ENCODE peak calls at places on chromosomes 3 and 15, in seven cellular contexts. One of them, this sample, is unnamed.

GRCh38 chr3:113312416-113312815 is 101.1 kb downstream of the BOC start:
- DNase-seq in cardiac fibroblast: no peak
- DNase-seq in CD4-positive, alpha-beta T cell: no peak
- DNase-seq in psoas muscle: no peak
- DNase-seq in kidney: no peak
- DNase-seq in lower lobe of right lung: no peak
- DNase-seq in IMR-90: no peak
- DNase-seq in this sample: no peak

GRCh38 chr15:29259233-29259632 is 10.4 kb downstream of the NSMCE3 start:
- DNase-seq in IMR-90: no peak
- DNase-seq in CD4-positive, alpha-beta T cell: no peak
- DNase-seq in kidney: no peak
- DNase-seq in lower lobe of right lung: no peak
- DNase-seq in cardiac fibroblast: no peak
- DNase-seq in psoas muscle: no peak
- DNase-seq in this sample: no peak

GRCh38 chr3:150227839-150228238 is 180.3 kb upstream of the TSC22D2 start:
- DNase-seq in cardiac fibroblast: peak; percentile 82
- DNase-seq in kidney: peak; percentile 43
- DNase-seq in psoas muscle: no peak
- DNase-seq in CD4-positive, alpha-beta T cell: no peak
- DNase-seq in lower lobe of right lung: no peak
- DNase-seq in IMR-90: peak; percentile 69
- DNase-seq in this sample: no peak

GRCh38 chr15:91953432-91953831 is 99.9 kb downstream of the SLCO3A1 start:
- DNase-seq in psoas muscle: no peak
- DNase-seq in CD4-positive, alpha-beta T cell: no peak
- DNase-seq in kidney: peak; percentile 75
- DNase-seq in IMR-90: no peak
- DNase-seq in lower lobe of right lung: no peak
- DNase-seq in cardiac fibroblast: no peak
- DNase-seq in this sample: no peak

GRCh38 chr15:57134877-57135276 is 216.4 kb downstream of the TCF12 start:
- DNase-seq in kidney: no peak
- DNase-seq in psoas muscle: no peak
- DNase-seq in lower lobe of right lung: no peak
- DNase-seq in cardiac fibroblast: peak; percentile 75
- DNase-seq in CD4-positive, alpha-beta T cell: no peak
- DNase-seq in IMR-90: no peak
- DNase-seq in this sample: no peak

GRCh38 chr15:68511073-68511991 is 67.5 kb upstream of the CORO2B start:
- DNase-seq in kidney: no peak
- DNase-seq in cardiac fibroblast: peak; percentile 97
- DNase-seq in psoas muscle: no peak
- DNase-seq in IMR-90: peak; percentile 57
- DNase-seq in lower lobe of right lung: no peak
- DNase-seq in CD4-positive, alpha-beta T cell: no peak
- DNase-seq in this sample: no peak

GRCh38 chr3:5304789-5305680 is 117.5 kb downstream of the EDEM1 start:
- DNase-seq in kidney: no peak
- DNase-seq in lower lobe of right lung: no peak
- DNase-seq in psoas muscle: no peak
- DNase-seq in cardiac fibroblast: peak; percentile 45
- DNase-seq in CD4-positive, alpha-beta T cell: no peak
- DNase-seq in IMR-90: peak; percentile 44
- DNase-seq in this sample: no peak

GRCh38 chr3:126431103-126431534 is 36.4 kb downstream of the CFAP100 start:
- DNase-seq in psoas muscle: no peak
- DNase-seq in cardiac fibroblast: no peak
- DNase-seq in IMR-90: no peak
- DNase-seq in lower lobe of right lung: no peak
- DNase-seq in kidney: no peak
- DNase-seq in CD4-positive, alpha-beta T cell: no peak
- DNase-seq in this sample: no peak

GRCh38 chr3:188756241-188756640 is 415.5 kb upstream of the TPRG1 start:
- DNase-seq in lower lobe of right lung: no peak
- DNase-seq in cardiac fibroblast: no peak
- DNase-seq in psoas muscle: no peak
- DNase-seq in IMR-90: no peak
- DNase-seq in CD4-positive, alpha-beta T cell: no peak
- DNase-seq in kidney: no peak
- DNase-seq in this sample: no peak

GRCh38 chr3:157453824-157454223 is 17.2 kb downstream of the PTX3 start:
- DNase-seq in cardiac fibroblast: no peak
- DNase-seq in IMR-90: no peak
- DNase-seq in CD4-positive, alpha-beta T cell: no peak
- DNase-seq in psoas muscle: no peak
- DNase-seq in kidney: no peak
- DNase-seq in lower lobe of right lung: no peak
- DNase-seq in this sample: no peak

GRCh38 chr3:58065700-58066167 is 57.5 kb downstream of the FLNB start:
- DNase-seq in CD4-positive, alpha-beta T cell: no peak
- DNase-seq in kidney: no peak
- DNase-seq in psoas muscle: no peak
- DNase-seq in lower lobe of right lung: no peak
- DNase-seq in cardiac fibroblast: no peak
- DNase-seq in IMR-90: no peak
- DNase-seq in this sample: no peak

GRCh38 chr3:119033393-119034255 is 1.0 kb downstream of the IGSF11 start:
- DNase-seq in kidney: no peak
- DNase-seq in lower lobe of right lung: no peak
- DNase-seq in CD4-positive, alpha-beta T cell: no peak
- DNase-seq in IMR-90: no peak
- DNase-seq in psoas muscle: no peak
- DNase-seq in cardiac fibroblast: no peak
- DNase-seq in this sample: no peak

GRCh38 chr3:156339491-156339890 is 215.4 kb downstream of the SSR3 start:
- DNase-seq in psoas muscle: no peak
- DNase-seq in lower lobe of right lung: no peak
- DNase-seq in IMR-90: no peak
- DNase-seq in CD4-positive, alpha-beta T cell: no peak
- DNase-seq in cardiac fibroblast: no peak
- DNase-seq in kidney: no peak
- DNase-seq in this sample: no peak

GRCh38 chr15:51401872-51402517 is 60.5 kb downstream of the GLDN start:
- DNase-seq in IMR-90: peak; percentile 26
- DNase-seq in cardiac fibroblast: peak; percentile 53
- DNase-seq in CD4-positive, alpha-beta T cell: no peak
- DNase-seq in lower lobe of right lung: peak; percentile 67
- DNase-seq in psoas muscle: no peak
- DNase-seq in kidney: no peak
- DNase-seq in this sample: no peak

GRCh38 chr3:126422571-126423091 is 27.9 kb downstream of the CFAP100 start:
- DNase-seq in psoas muscle: no peak
- DNase-seq in cardiac fibroblast: no peak
- DNase-seq in CD4-positive, alpha-beta T cell: no peak
- DNase-seq in kidney: no peak
- DNase-seq in IMR-90: no peak
- DNase-seq in lower lobe of right lung: peak; percentile 35
- DNase-seq in this sample: no peak

GRCh38 chr3:158791259-158791920 is 10.5 kb upstream of the MFSD1 start:
- DNase-seq in CD4-positive, alpha-beta T cell: no peak
- DNase-seq in cardiac fibroblast: peak; percentile 88
- DNase-seq in psoas muscle: no peak
- DNase-seq in lower lobe of right lung: no peak
- DNase-seq in IMR-90: peak; percentile 86
- DNase-seq in kidney: no peak
- DNase-seq in this sample: no peak

GRCh38 chr3:144665567-144666053 is 694.0 kb downstream of the DIPK2A start:
- DNase-seq in IMR-90: no peak
- DNase-seq in CD4-positive, alpha-beta T cell: no peak
- DNase-seq in lower lobe of right lung: no peak
- DNase-seq in kidney: peak; percentile 26
- DNase-seq in cardiac fibroblast: no peak
- DNase-seq in psoas muscle: no peak
- DNase-seq in this sample: no peak

GRCh38 chr15:92917606-92918407 is 17.7 kb downstream of the CHD2 start:
- DNase-seq in CD4-positive, alpha-beta T cell: peak; percentile 82
- DNase-seq in IMR-90: peak; percentile 93
- DNase-seq in psoas muscle: peak; percentile 94
- DNase-seq in cardiac fibroblast: peak; percentile 97
- DNase-seq in kidney: peak; percentile 94
- DNase-seq in lower lobe of right lung: peak; percentile 95
- DNase-seq in this sample: no peak

GRCh38 chr3:178805746-178806145 is 265.9 kb downstream of the ZMAT3 start:
- DNase-seq in kidney: no peak
- DNase-seq in CD4-positive, alpha-beta T cell: no peak
- DNase-seq in lower lobe of right lung: no peak
- DNase-seq in IMR-90: no peak
- DNase-seq in cardiac fibroblast: no peak
- DNase-seq in psoas muscle: no peak
- DNase-seq in this sample: no peak

GRCh38 chr15:60083318-60083717 is 79.2 kb downstream of the FOXB1 start:
- DNase-seq in CD4-positive, alpha-beta T cell: no peak
- DNase-seq in kidney: no peak
- DNase-seq in cardiac fibroblast: no peak
- DNase-seq in lower lobe of right lung: no peak
- DNase-seq in psoas muscle: no peak
- DNase-seq in IMR-90: peak; percentile 1
- DNase-seq in this sample: no peak

DNA sequence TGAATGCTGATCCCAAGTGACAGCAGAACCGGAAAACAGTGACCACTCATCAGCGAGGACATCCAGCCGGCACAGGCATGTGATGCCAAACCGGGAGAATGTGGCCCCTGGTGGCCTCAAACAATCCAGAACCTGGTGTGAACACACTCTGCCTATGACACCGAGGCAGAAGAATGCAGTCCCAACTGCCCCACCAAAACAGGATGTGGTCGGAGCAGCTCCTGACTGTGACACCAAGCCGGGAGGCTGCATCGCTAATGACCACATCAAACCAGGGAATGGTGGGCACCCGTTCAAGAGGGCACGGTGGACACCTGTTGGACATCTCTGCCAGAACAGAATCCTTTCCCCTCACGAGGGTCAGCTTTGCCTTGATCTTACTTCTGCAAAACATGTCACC is 15.4 kb downstream of the SCN5A start:
- DNase-seq in lower lobe of right lung: no peak
- DNase-seq in kidney: no peak
- DNase-seq in psoas muscle: peak; percentile 58
- DNase-seq in cardiac fibroblast: peak; percentile 14
- DNase-seq in CD4-positive, alpha-beta T cell: no peak
- DNase-seq in IMR-90: peak; percentile 62
- DNase-seq in this sample: no peak
- TF ChIP-seq CTCF in lower lobe of right lung: no peak
- TF ChIP-seq CTCF in kidney: no peak
- TF ChIP-seq CTCF in psoas muscle: no peak
- TF ChIP-seq CTCF in cardiac fibroblast: no peak
- TF ChIP-seq CTCF in CD4-positive, alpha-beta T cell: no peak
- TF ChIP-seq CTCF in IMR-90: no peak
- TF ChIP-seq CTCF in this sample: no peak

GRCh38 chr3:60755094-60755493 is 496.2 kb downstream of the FHIT start:
- DNase-seq in lower lobe of right lung: no peak
- DNase-seq in kidney: no peak
- DNase-seq in CD4-positive, alpha-beta T cell: no peak
- DNase-seq in psoas muscle: no peak
- DNase-seq in IMR-90: no peak
- DNase-seq in cardiac fibroblast: no peak
- DNase-seq in this sample: no peak
- TF ChIP-seq CTCF in lower lobe of right lung: peak; percentile 7
- TF ChIP-seq CTCF in kidney: no peak
- TF ChIP-seq CTCF in CD4-positive, alpha-beta T cell: no peak
- TF ChIP-seq CTCF in psoas muscle: no peak
- TF ChIP-seq CTCF in IMR-90: no peak
- TF ChIP-seq CTCF in cardiac fibroblast: no peak
- TF ChIP-seq CTCF in this sample: peak; percentile 43

GRCh38 chr3:141629950-141630349 is 108.1 kb upstream of the RNF7 start:
- DNase-seq in psoas muscle: no peak
- DNase-seq in IMR-90: no peak
- DNase-seq in kidney: no peak
- DNase-seq in lower lobe of right lung: no peak
- DNase-seq in cardiac fibroblast: no peak
- DNase-seq in CD4-positive, alpha-beta T cell: no peak
- DNase-seq in this sample: no peak

DNA sequence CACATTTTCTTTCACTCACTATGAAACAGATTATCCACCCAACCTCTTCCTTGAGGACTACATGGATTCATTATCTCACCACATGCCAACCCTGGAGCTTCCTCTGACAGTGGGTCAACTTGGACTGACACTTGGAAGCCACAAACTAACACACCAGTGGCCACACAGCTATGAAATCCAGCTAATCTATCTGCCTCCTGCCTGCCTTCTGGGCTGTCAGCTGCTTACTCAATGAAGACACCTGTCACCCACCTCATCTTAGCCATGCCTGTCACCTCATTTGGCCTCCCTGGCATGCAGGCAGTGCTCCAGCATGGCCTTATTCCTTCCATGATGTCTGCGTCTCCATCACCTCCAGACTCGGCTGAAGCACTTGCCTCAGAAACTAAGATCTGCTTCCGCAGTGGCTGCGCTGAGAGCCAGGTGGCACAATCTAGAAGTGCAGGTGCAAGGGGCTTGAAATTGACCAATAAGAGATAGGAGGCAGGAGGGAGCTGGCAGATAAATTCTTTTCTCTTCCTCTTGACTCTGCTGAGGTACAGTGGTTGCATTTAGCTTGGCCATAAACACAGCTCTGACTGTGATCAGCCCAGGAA is 105.2 kb upstream of the RNF7 start:
- DNase-seq in psoas muscle: no peak
- DNase-seq in kidney: no peak
- DNase-seq in CD4-positive, alpha-beta T cell: no peak
- DNase-seq in IMR-90: no peak
- DNase-seq in cardiac fibroblast: no peak
- DNase-seq in lower lobe of right lung: no peak
- DNase-seq in this sample: no peak
- TF ChIP-seq CTCF in psoas muscle: no peak
- TF ChIP-seq CTCF in kidney: no peak
- TF ChIP-seq CTCF in CD4-positive, alpha-beta T cell: no peak
- TF ChIP-seq CTCF in IMR-90: no peak
- TF ChIP-seq CTCF in cardiac fibroblast: no peak
- TF ChIP-seq CTCF in lower lobe of right lung: no peak
- TF ChIP-seq CTCF in this sample: no peak

GRCh38 chr3:64278631-64279030 is 53.4 kb upstream of the PRICKLE2 start:
- DNase-seq in IMR-90: peak; percentile 50
- DNase-seq in psoas muscle: no peak
- DNase-seq in lower lobe of right lung: no peak
- DNase-seq in kidney: no peak
- DNase-seq in CD4-positive, alpha-beta T cell: no peak
- DNase-seq in cardiac fibroblast: peak; percentile 44
- DNase-seq in this sample: no peak
- TF ChIP-seq CTCF in IMR-90: no peak
- TF ChIP-seq CTCF in psoas muscle: no peak
- TF ChIP-seq CTCF in lower lobe of right lung: no peak
- TF ChIP-seq CTCF in kidney: no peak
- TF ChIP-seq CTCF in CD4-positive, alpha-beta T cell: no peak
- TF ChIP-seq CTCF in cardiac fibroblast: no peak
- TF ChIP-seq CTCF in this sample: peak; percentile 51